ENCODE peak calls at places on chromosome 13, in four cellular contexts. T, Q, R and N are unnamed samples.

GRCh38 chr13:50448535-50448981 is 394.9 kb downstream of the DLEU7 start:
- DNase-seq in Q (no peak), T (no peak), R (peak; percentile 8), N (no peak)

GRCh38 chr13:54357284-54357933 is 1328.8 kb downstream of the OLFM4 start:
- DNase-seq in T (no peak), Q (no peak), R (no peak), N (no peak)

GRCh38 chr13:102847272-102848234 is 1.7 kb downstream of the ERCC5 start:
- DNase-seq in Q (no peak), T (peak; percentile 70), R (peak; percentile 26), N (peak; percentile 56)

GRCh38 chr13:66076417-66076816 is 1153.7 kb downstream of the PCDH9 start:
- DNase-seq in Q (no peak), T (peak; percentile 50), R (peak; percentile 12), N (no peak)

GRCh38 chr13:74226791-74227475 is 92.7 kb upstream of the KLF12 start:
- DNase-seq in T (no peak), Q (no peak), R (no peak), N (no peak)

GRCh38 chr13:112105884-112106283 is 38.9 kb downstream of the SOX1 start:
- DNase-seq in Q (peak; percentile 88), R (no peak), T (no peak), N (no peak)

GRCh38 chr13:86714495-86714894 is 915.3 kb upstream of the SLITRK6 start:
- DNase-seq in R (no peak), Q (no peak), T (no peak), N (no peak)

GRCh38 chr13:51066091-51066831 is 44.8 kb downstream of the C13orf42 start:
- DNase-seq in R (peak; percentile 16), Q (no peak), T (no peak), N (peak; percentile 17)

GRCh38 chr13:82803341-82803740 is 1078.9 kb downstream of the SLITRK1 start:
- DNase-seq in T (peak; percentile 26), R (no peak), Q (no peak), N (no peak)

GRCh38 chr13:30123575-30123974 is 183.8 kb downstream of the KATNAL1 start:
- DNase-seq in Q (no peak), R (no peak), T (no peak), N (no peak)

GRCh38 chr13:112774448-112774792 is 84.6 kb downstream of the ATP11A start:
- DNase-seq in T (no peak), Q (no peak), R (no peak), N (no peak)

GRCh38 chr13:110187501-110188161 is 119.3 kb downstream of the COL4A1 start:
- DNase-seq in Q (no peak), R (peak; percentile 79), T (peak; percentile 97), N (no peak)

GRCh38 chr13:46761866-46762265 is 35.1 kb downstream of the ESD start:
- DNase-seq in Q (no peak), R (peak; percentile 18), T (no peak), N (no peak)

GRCh38 chr13:75468098-75468497 is 13.9 kb downstream of the TBC1D4 start:
- DNase-seq in Q (no peak), R (no peak), T (peak; percentile 27), N (no peak)

GRCh38 chr13:73967397-73968165 is 166.6 kb downstream of the KLF12 start:
- DNase-seq in R (no peak), T (no peak), Q (no peak), N (peak; percentile 92)

GRCh38 chr13:42000836-42001235 is 39.9 kb upstream of the VWA8 start:
- DNase-seq in R (no peak), T (no peak), Q (no peak), N (no peak)

GRCh38 chr13:102386461-102386860 is 15.4 kb downstream of the FGF14 start:
- DNase-seq in T (no peak), Q (no peak), R (no peak), N (no peak)

GRCh38 chr13:72314210-72314609 is 413.2 kb downstream of the MZT1 start:
- DNase-seq in Q (no peak), T (no peak), R (no peak), N (no peak)

GRCh38 chr13:103883698-103884097 is 817.5 kb upstream of the SLC10A2 start:
- DNase-seq in T (peak; percentile 8), R (peak; percentile 24), Q (no peak), N (no peak)

GRCh38 chr13:103878891-103879605 is 812.8 kb upstream of the SLC10A2 start:
- DNase-seq in T (peak; percentile 4), R (no peak), Q (no peak), N (no peak)

GRCh38 chr13:103884139-103884723 is 818.0 kb upstream of the SLC10A2 start:
- DNase-seq in R (no peak), Q (no peak), T (no peak), N (no peak)

DNA sequence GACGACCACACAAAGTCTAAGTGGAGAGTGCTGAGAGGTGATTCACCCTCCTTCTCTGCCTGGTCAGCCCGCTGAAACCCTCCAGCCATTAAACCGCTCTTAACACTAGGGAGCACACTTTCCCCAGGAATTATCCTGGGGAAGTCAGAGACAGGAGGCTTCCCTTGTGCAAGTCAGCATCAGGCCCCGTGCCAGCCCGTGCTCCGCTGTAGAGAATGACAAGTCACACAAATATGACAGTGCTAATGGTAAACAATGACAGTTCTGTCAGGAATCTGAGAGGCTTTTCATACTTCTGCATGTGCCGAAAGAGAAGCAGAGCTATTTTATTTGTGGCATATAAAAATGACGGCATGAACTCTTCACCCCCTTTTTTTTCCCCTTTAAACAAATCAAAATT is 816.9 kb upstream of the SLC10A2 start:
- DNase-seq in R (peak; percentile 97), T (peak; percentile 95), Q (no peak), N (no peak)
- TF ChIP-seq CTCF in R (peak; percentile 70), T (peak; percentile 69), Q (peak; percentile 52), N (no peak)

DNA sequence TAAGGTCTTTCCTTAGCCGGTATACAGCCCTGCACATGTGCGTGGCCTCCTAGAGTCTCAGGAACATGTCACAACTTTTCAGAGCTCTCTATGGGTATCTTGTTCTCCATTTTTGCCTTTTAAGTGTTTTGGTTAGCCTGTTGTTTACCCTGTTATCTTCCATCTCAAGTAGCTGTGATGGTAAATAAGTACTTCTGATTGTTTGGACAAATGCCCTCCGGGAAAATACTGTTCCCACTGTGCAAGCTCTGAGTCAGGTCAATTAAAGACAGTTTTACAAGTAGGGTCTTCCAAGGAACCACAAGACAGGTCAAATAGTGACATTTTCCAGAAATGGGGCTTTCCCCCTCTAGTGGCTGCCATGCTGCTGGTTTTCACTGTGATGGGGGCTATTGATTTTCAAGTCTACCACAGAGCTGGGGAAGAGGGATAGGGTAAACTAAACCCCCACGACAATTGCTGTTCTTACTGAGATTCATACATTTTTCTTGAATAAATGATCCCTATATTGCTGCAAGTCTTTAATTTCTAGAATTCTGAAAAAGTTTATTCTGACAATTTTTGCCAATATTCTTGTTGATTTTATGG is 109.5 kb downstream of the TM9SF2 start:
- DNase-seq in T (no peak), R (no peak), Q (no peak), N (no peak)
- TF ChIP-seq CTCF in T (peak; percentile 2), R (peak; percentile 24), Q (no peak), N (no peak)

DNA sequence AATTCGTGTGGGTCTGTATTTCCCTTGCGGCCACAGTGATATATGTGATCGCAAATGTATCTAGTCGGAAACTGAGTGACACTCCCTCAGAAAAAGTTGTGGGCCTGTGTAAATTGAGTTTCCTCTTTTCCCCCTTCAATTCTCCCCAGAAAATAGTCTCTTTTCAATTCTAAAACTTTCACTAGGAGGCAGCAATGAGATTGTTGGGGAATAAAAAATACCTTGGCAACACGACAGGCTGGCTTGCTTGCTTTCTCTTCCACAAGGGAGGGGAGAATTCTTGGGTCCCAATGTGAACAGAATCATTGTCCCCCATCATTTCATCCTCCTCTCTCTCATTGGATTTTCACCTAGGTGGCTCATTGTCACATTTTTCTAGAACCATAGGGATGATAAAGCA is 3.7 kb upstream of the SOX21 start:
- DNase-seq in Q (peak; percentile 21), R (peak; percentile 56), T (no peak), N (no peak)
- TF ChIP-seq CTCF in Q (no peak), R (peak; percentile 61), T (peak; percentile 33), N (no peak)

GRCh38 chr13:45417790-45418534 is at the start of gene SLC25A30:
- DNase-seq in Q (peak; percentile 98), T (peak; percentile 89), R (peak; percentile 86), N (peak; percentile 94)
- TF ChIP-seq CTCF in Q (no peak), T (no peak), R (no peak), N (no peak)

DNA sequence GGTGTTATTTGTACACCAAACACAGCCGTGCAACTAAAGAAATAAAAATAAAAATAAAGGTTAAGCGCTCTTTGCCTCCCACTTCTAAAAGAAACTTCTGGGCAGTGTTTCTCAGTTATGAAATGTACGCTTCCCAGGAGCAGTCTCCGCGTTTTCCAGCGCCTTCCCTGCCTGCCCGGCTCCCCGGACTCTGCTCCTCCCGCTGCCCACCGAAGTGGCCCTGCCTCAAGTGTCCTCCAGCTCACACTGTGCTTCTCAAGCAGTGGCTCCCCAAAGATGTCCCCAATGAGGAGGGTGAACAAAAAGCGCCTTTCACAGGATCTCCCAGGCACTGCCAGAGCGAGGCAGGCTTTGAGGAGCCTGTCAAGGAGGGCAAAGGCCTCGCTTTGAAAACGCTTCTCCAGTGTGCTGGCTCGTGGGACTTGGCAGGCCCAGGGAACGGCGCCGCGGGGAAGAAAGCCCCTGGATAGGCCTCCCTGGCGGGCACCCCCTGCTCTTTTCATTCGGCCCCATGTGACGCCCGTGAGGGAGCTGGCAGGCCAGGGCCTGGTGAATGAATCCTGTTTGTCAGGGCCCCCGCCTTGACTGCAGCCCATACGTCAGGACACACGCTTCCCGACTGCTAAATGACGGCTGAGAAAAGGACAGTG is 187.1 kb downstream of the FOXO1 start:
- DNase-seq in Q (no peak), T (no peak), R (no peak), N (no peak)
- TF ChIP-seq CTCF in Q (no peak), T (no peak), R (no peak), N (no peak)